ENCODE peak calls at places on chromosomes 2 and 18, in five cellular contexts. Z, T, R, Y and P are unnamed samples.

GRCh38 chr2:161044095-161044874 is 115.9 kb upstream of the TANK start:
- DNase-seq in R (peak; percentile 29), T (no peak), Z (no peak), Y (no peak), P (no peak)

GRCh38 chr2:218284106-218284811 is 8.0 kb downstream of the TMBIM1 start:
- DNase-seq in Z (no peak), Y (peak; percentile 77), T (peak; percentile 71), R (no peak), P (no peak)

GRCh38 chr18:37252854-37253396 is 312.7 kb downstream of the CELF4 start:
- DNase-seq in R (no peak), T (no peak), Y (no peak), Z (no peak), P (no peak)

GRCh38 chr2:58133395-58133794 is 86.8 kb downstream of the VRK2 start:
- DNase-seq in Y (no peak), T (peak; percentile 23), Z (no peak), R (no peak), P (no peak)

GRCh38 chr2:158723311-158723838 is 71.7 kb upstream of the DAPL1 start:
- DNase-seq in Y (no peak), T (no peak), R (no peak), Z (no peak), P (no peak)

GRCh38 chr2:231613655-231614558 is 21.2 kb downstream of the TEX44 start:
- DNase-seq in T (peak; percentile 89), Y (peak; percentile 86), Z (peak; percentile 91), R (no peak), P (peak; percentile 57)

GRCh38 chr2:69241664-69242063 is 145.4 kb downstream of the GFPT1 start:
- DNase-seq in Y (no peak), R (no peak), Z (no peak), T (no peak), P (no peak)

GRCh38 chr2:3293221-3293620 is 84.4 kb downstream of the EIPR1 start:
- DNase-seq in Z (no peak), Y (no peak), T (no peak), R (no peak), P (no peak)

GRCh38 chr2:41806286-41806685 is 241.5 kb upstream of the PKDCC start:
- DNase-seq in T (no peak), R (no peak), Y (no peak), Z (no peak), P (no peak)

GRCh38 chr2:188788621-188789020 is 185.6 kb upstream of the COL3A1 start:
- DNase-seq in R (no peak), Y (peak; percentile 3), T (peak; percentile 96), Z (no peak), P (peak; percentile 53)

GRCh38 chr18:47790036-47790435 is 140.4 kb downstream of the SMAD2 start:
- DNase-seq in Y (no peak), Z (no peak), T (no peak), R (no peak), P (no peak)

GRCh38 chr2:148906136-148906535 is 31.1 kb downstream of the KIF5C start:
- DNase-seq in Y (no peak), R (no peak), T (no peak), Z (no peak), P (no peak)

GRCh38 chr2:117232305-117232704 is 582.2 kb upstream of the DDX18 start:
- DNase-seq in Z (no peak), R (no peak), T (no peak), Y (no peak), P (no peak)

DNA sequence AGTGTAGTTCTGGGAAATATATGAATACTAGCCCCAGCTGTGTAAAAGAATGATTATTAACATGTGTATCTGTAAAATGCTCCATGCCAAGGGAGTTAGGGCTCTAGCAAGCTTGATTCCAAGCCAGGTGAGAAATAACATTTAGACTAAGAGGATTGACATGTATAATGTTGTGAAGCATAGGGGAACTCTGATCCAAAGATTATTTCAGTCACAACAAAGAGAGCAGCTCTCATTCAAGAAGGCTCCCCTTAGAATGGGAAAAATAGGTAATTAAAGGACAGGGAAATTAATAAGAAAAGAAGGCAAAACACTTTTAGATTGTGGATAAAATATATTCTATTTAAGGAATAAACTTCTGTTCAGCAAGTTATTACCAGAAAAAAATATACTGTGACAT is 347.3 kb upstream of the CDH7 start:
- DNase-seq in T (no peak), Y (no peak), Z (no peak), R (no peak), P (no peak)
- TF ChIP-seq CTCF in T (no peak), Y (no peak), Z (no peak), R (no peak), P (no peak)

GRCh38 chr2:205658572-205658971 is 23.7 kb upstream of the NRP2 start:
- DNase-seq in R (no peak), Z (no peak), T (no peak), Y (no peak), P (no peak)
- TF ChIP-seq CTCF in R (no peak), Z (no peak), T (no peak), Y (no peak), P (no peak)

GRCh38 chr2:178280261-178280852 is 86.0 kb downstream of the OSBPL6 start:
- DNase-seq in Z (no peak), Y (peak; percentile 51), R (no peak), T (peak; percentile 55), P (peak; percentile 27)
- TF ChIP-seq CTCF in Z (peak; percentile 75), Y (peak; percentile 67), R (peak; percentile 64), T (peak; percentile 72), P (no peak)

GRCh38 chr2:30206461-30207430 is 24.6 kb upstream of the LBH start:
- DNase-seq in R (no peak), Y (no peak), T (no peak), Z (no peak), P (no peak)

GRCh38 chr2:30205456-30205855 is 25.9 kb upstream of the LBH start:
- DNase-seq in Z (no peak), R (no peak), Y (no peak), T (no peak), P (no peak)

GRCh38 chr2:30204281-30204680 is 27.1 kb upstream of the LBH start:
- DNase-seq in Z (no peak), T (no peak), R (no peak), Y (no peak), P (no peak)

GRCh38 chr2:30209227-30209626 is 22.1 kb upstream of the LBH start:
- DNase-seq in Y (no peak), R (no peak), T (no peak), Z (no peak), P (no peak)

GRCh38 chr2:30208453-30208852 is 22.9 kb upstream of the LBH start:
- DNase-seq in Z (peak; percentile 59), T (peak; percentile 82), Y (peak; percentile 64), R (peak; percentile 52), P (no peak)
- TF ChIP-seq CTCF in Z (peak; percentile 82), T (peak; percentile 85), Y (peak; percentile 87), R (peak; percentile 95), P (no peak)

DNA sequence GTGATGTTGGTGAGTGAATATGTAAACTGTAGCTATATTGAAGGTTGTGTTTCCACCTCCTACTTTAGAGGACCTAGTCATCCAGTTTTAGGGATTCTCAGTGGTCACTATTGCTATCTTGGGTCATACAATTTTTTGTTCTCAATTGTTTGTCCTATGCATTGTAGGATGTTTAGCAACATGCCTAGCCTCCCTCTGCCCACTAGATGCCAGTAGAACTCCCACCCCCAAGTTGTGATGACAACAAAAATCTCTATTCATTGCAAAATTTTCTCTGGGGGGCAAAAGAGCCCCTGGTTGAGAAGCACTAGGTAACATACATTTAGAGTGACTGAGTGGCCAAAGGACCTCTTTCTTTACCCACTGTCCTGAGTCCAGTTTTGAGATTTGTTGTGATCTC is 87.3 kb downstream of the LRRTM4 start:
- DNase-seq in Z (peak; percentile 12), Y (no peak), R (no peak), T (no peak), P (no peak)
- TF ChIP-seq CTCF in Z (no peak), Y (no peak), R (no peak), T (no peak), P (no peak)

DNA sequence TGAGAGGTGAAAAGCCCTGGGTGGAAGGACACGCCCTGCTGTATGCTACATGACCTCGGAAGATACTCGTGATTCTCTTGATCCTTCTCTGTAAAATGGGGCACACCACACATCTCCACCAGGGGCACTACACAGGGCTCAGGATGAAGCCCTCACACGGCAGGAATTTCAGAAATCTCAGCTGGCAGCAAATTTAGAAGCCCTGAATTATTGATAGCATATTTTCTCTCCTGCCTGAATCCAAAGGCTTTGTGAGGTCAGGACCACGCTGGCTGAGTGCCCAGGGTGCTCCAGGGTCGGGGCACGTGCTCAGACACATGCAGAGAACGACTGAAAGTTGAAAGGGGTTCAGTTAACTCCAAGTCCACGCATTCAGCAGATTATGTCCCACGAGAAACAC is 42.1 kb upstream of the GALR1 start:
- DNase-seq in Z (peak; percentile 53), Y (peak; percentile 20), T (peak; percentile 74), R (peak; percentile 67), P (peak; percentile 41)
- TF ChIP-seq CTCF in Z (peak; percentile 41), Y (peak; percentile 34), T (peak; percentile 74), R (peak; percentile 82), P (peak; percentile 18)

GRCh38 chr18:50218432-50219197 is 23.7 kb upstream of the MYO5B start:
- DNase-seq in Z (peak; percentile 32), Y (no peak), R (no peak), T (peak; percentile 3), P (no peak)
- TF ChIP-seq CTCF in Z (peak; percentile 11), Y (peak; percentile 42), R (peak; percentile 23), T (peak; percentile 31), P (no peak)

DNA sequence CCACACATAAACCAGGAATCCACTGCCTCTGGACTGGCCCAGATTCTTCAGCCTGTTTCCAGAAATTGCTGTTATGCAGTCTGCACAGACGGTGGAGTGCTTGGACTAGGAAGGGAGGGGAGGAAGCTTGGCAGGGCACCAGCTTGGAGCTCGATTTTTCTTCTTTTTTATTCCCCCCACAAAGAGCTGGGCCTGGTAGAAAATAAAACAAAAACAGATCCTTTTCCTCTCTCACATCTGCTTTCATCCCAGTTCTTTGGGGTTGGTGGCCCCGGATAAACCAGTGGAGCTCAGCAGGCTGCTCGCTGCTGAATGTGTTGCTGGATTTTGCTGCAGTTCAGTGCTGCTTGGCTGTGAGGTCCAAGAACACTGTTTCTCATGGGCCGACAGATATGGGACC is 16.0 kb downstream of the LRRTM1 start:
- DNase-seq in Z (no peak), T (no peak), Y (no peak), R (no peak), P (no peak)
- TF ChIP-seq CTCF in Z (no peak), T (no peak), Y (no peak), R (peak; percentile 5), P (no peak)